ENCODE peak calls at places on chromosomes 16 and 17, in four cellular contexts. One of them, this sample, is unnamed.

GRCh38 chr17:45424769-45425124 is 7.9 kb downstream of the ARHGAP27 start:
- DNase-seq in anterior cingulate cortex: no peak
- DNase-seq in stomach: no peak
- DNase-seq in activated CD4-positive, alpha-beta T cell treated with anti-CD3 and anti-CD28 coated beads, Interleukin-2, amount 10 ng/mL, durations not matched to agents 7 days and 5 days: no peak
- DNase-seq in this sample: no peak

GRCh38 chr16:10616395-10616743 is 36.0 kb upstream of the EMP2 start:
- DNase-seq in anterior cingulate cortex: no peak
- DNase-seq in stomach: no peak
- DNase-seq in activated CD4-positive, alpha-beta T cell treated with anti-CD3 and anti-CD28 coated beads, Interleukin-2, amount 10 ng/mL, durations not matched to agents 7 days and 5 days: no peak
- DNase-seq in this sample: no peak

GRCh38 chr17:12021604-12022003 is 927 bp downstream of the MAP2K4 start:
- DNase-seq in anterior cingulate cortex: no peak
- DNase-seq in stomach: no peak
- DNase-seq in activated CD4-positive, alpha-beta T cell treated with anti-CD3 and anti-CD28 coated beads, Interleukin-2, amount 10 ng/mL, durations not matched to agents 7 days and 5 days: no peak
- DNase-seq in this sample: no peak

GRCh38 chr16:81861503-81861902 is 82.4 kb downstream of the PLCG2 start:
- DNase-seq in anterior cingulate cortex: no peak
- DNase-seq in stomach: no peak
- DNase-seq in activated CD4-positive, alpha-beta T cell treated with anti-CD3 and anti-CD28 coated beads, Interleukin-2, amount 10 ng/mL, durations not matched to agents 7 days and 5 days: no peak
- DNase-seq in this sample: no peak

GRCh38 chr17:64180674-64181073 is 50.7 kb upstream of the ERN1 start:
- DNase-seq in anterior cingulate cortex: no peak
- DNase-seq in stomach: no peak
- DNase-seq in activated CD4-positive, alpha-beta T cell treated with anti-CD3 and anti-CD28 coated beads, Interleukin-2, amount 10 ng/mL, durations not matched to agents 7 days and 5 days: no peak
- DNase-seq in this sample: no peak

GRCh38 chr17:63369233-63369632 is 76.9 kb downstream of the CYB561 start:
- DNase-seq in anterior cingulate cortex: no peak
- DNase-seq in stomach: no peak
- DNase-seq in activated CD4-positive, alpha-beta T cell treated with anti-CD3 and anti-CD28 coated beads, Interleukin-2, amount 10 ng/mL, durations not matched to agents 7 days and 5 days: no peak
- DNase-seq in this sample: peak

GRCh38 chr17:73431401-73432205 is 119.8 kb upstream of the CDC42EP4 start:
- DNase-seq in anterior cingulate cortex: no peak
- DNase-seq in stomach: no peak
- DNase-seq in activated CD4-positive, alpha-beta T cell treated with anti-CD3 and anti-CD28 coated beads, Interleukin-2, amount 10 ng/mL, durations not matched to agents 7 days and 5 days: no peak
- DNase-seq in this sample: no peak

GRCh38 chr16:66416981-66417700 is 10.0 kb upstream of the BEAN1 start:
- DNase-seq in anterior cingulate cortex: no peak
- DNase-seq in stomach: no peak
- DNase-seq in activated CD4-positive, alpha-beta T cell treated with anti-CD3 and anti-CD28 coated beads, Interleukin-2, amount 10 ng/mL, durations not matched to agents 7 days and 5 days: no peak
- DNase-seq in this sample: peak

GRCh38 chr17:8173056-8173870 is 2.9 kb downstream of the TMEM107 start:
- DNase-seq in anterior cingulate cortex: no peak
- DNase-seq in stomach: peak
- DNase-seq in activated CD4-positive, alpha-beta T cell treated with anti-CD3 and anti-CD28 coated beads, Interleukin-2, amount 10 ng/mL, durations not matched to agents 7 days and 5 days: peak
- DNase-seq in this sample: peak

GRCh38 chr17:71023631-71024030 is 854.3 kb downstream of the KCNJ2 start:
- DNase-seq in anterior cingulate cortex: no peak
- DNase-seq in stomach: no peak
- DNase-seq in activated CD4-positive, alpha-beta T cell treated with anti-CD3 and anti-CD28 coated beads, Interleukin-2, amount 10 ng/mL, durations not matched to agents 7 days and 5 days: no peak
- DNase-seq in this sample: no peak

GRCh38 chr16:88065747-88066142 is 114.5 kb downstream of the BANP start:
- DNase-seq in anterior cingulate cortex: no peak
- DNase-seq in stomach: no peak
- DNase-seq in activated CD4-positive, alpha-beta T cell treated with anti-CD3 and anti-CD28 coated beads, Interleukin-2, amount 10 ng/mL, durations not matched to agents 7 days and 5 days: no peak
- DNase-seq in this sample: no peak

GRCh38 chr17:1147664-1148063 is 32.1 kb downstream of the ABR start:
- DNase-seq in anterior cingulate cortex: no peak
- DNase-seq in stomach: peak
- DNase-seq in activated CD4-positive, alpha-beta T cell treated with anti-CD3 and anti-CD28 coated beads, Interleukin-2, amount 10 ng/mL, durations not matched to agents 7 days and 5 days: no peak
- DNase-seq in this sample: peak

GRCh38 chr17:75832164-75832651 is 12.0 kb downstream of the UNC13D start:
- DNase-seq in anterior cingulate cortex: no peak
- DNase-seq in stomach: peak
- DNase-seq in activated CD4-positive, alpha-beta T cell treated with anti-CD3 and anti-CD28 coated beads, Interleukin-2, amount 10 ng/mL, durations not matched to agents 7 days and 5 days: peak
- DNase-seq in this sample: peak

GRCh38 chr17:33234930-33235685 is 58.0 kb downstream of the ASIC2 start:
- DNase-seq in anterior cingulate cortex: peak
- DNase-seq in stomach: peak
- DNase-seq in activated CD4-positive, alpha-beta T cell treated with anti-CD3 and anti-CD28 coated beads, Interleukin-2, amount 10 ng/mL, durations not matched to agents 7 days and 5 days: no peak
- DNase-seq in this sample: peak

GRCh38 chr16:9528680-9529079 is 437.2 kb downstream of the HAPSTR1 start:
- DNase-seq in anterior cingulate cortex: no peak
- DNase-seq in stomach: no peak
- DNase-seq in activated CD4-positive, alpha-beta T cell treated with anti-CD3 and anti-CD28 coated beads, Interleukin-2, amount 10 ng/mL, durations not matched to agents 7 days and 5 days: no peak
- DNase-seq in this sample: no peak

GRCh38 chr17:29840884-29841283 is 89.1 kb downstream of the SSH2 start:
- DNase-seq in anterior cingulate cortex: no peak
- DNase-seq in stomach: no peak
- DNase-seq in activated CD4-positive, alpha-beta T cell treated with anti-CD3 and anti-CD28 coated beads, Interleukin-2, amount 10 ng/mL, durations not matched to agents 7 days and 5 days: no peak
- DNase-seq in this sample: no peak

GRCh38 chr16:86823895-86824671 is 245.7 kb downstream of the FOXL1 start:
- DNase-seq in anterior cingulate cortex: no peak
- DNase-seq in stomach: no peak
- DNase-seq in activated CD4-positive, alpha-beta T cell treated with anti-CD3 and anti-CD28 coated beads, Interleukin-2, amount 10 ng/mL, durations not matched to agents 7 days and 5 days: no peak
- DNase-seq in this sample: no peak

GRCh38 chr17:41315204-41315794 is at the start of gene KRTAP17-1:
- DNase-seq in anterior cingulate cortex: no peak
- DNase-seq in stomach: no peak
- DNase-seq in activated CD4-positive, alpha-beta T cell treated with anti-CD3 and anti-CD28 coated beads, Interleukin-2, amount 10 ng/mL, durations not matched to agents 7 days and 5 days: no peak
- DNase-seq in this sample: no peak

GRCh38 chr16:77206533-77206932 is 7.3 kb downstream of the SYCE1L start:
- DNase-seq in anterior cingulate cortex: no peak
- DNase-seq in stomach: no peak
- DNase-seq in activated CD4-positive, alpha-beta T cell treated with anti-CD3 and anti-CD28 coated beads, Interleukin-2, amount 10 ng/mL, durations not matched to agents 7 days and 5 days: no peak
- DNase-seq in this sample: no peak

GRCh38 chr16:67531247-67531646 is 2.6 kb downstream of the RIPOR1 start:
- DNase-seq in anterior cingulate cortex: no peak
- DNase-seq in stomach: no peak
- DNase-seq in activated CD4-positive, alpha-beta T cell treated with anti-CD3 and anti-CD28 coated beads, Interleukin-2, amount 10 ng/mL, durations not matched to agents 7 days and 5 days: no peak
- DNase-seq in this sample: no peak

GRCh38 chr17:79931517-79932309 is 92.5 kb upstream of the CBX4 start:
- DNase-seq in anterior cingulate cortex: no peak
- DNase-seq in stomach: no peak
- DNase-seq in activated CD4-positive, alpha-beta T cell treated with anti-CD3 and anti-CD28 coated beads, Interleukin-2, amount 10 ng/mL, durations not matched to agents 7 days and 5 days: no peak
- DNase-seq in this sample: no peak

This sample was measured in GM04504.